ENCODE peak calls at places on chromosome 6, in eight cellular contexts. L is GM23338, I is mammary epithelial cell, T is AG04450, V is kidney epithelial cell, M is brain microvascular endothelial cell, S is breast epithelium, C is prostate gland. Y is an unnamed sample.

GRCh38 chr6:142756215-142756630 is 188.8 kb downstream of the HIVEP2 start:
- DNase-seq in L (peak; percentile 11), I (peak; percentile 83), T (no peak), V (peak; percentile 58), M (peak; percentile 68), S (no peak), C (no peak), Y (peak; percentile 65)

GRCh38 chr6:121823437-121823851 is 388.0 kb downstream of the GJA1 start:
- DNase-seq in L (peak; percentile 84), I (no peak), T (peak; percentile 66), V (peak; percentile 12), M (peak; percentile 67), S (no peak), C (no peak), Y (peak; percentile 75)

GRCh38 chr6:111423960-111424846 is 58.8 kb downstream of the REV3L start:
- DNase-seq in L (no peak), I (no peak), T (no peak), V (no peak), M (peak; percentile 31), S (no peak), C (peak; percentile 72), Y (peak; percentile 50)

GRCh38 chr6:140436023-140436811 is 1061.8 kb upstream of the CITED2 start:
- DNase-seq in L (peak; percentile 83), I (peak; percentile 69), T (peak; percentile 32), V (peak; percentile 21), M (peak; percentile 69), S (no peak), C (no peak), Y (peak; percentile 98)

GRCh38 chr6:29553268-29554057 is 6.1 kb downstream of the UBD start:
- DNase-seq in L (peak; percentile 90), I (peak; percentile 55), T (no peak), V (no peak), M (peak; percentile 66), S (no peak), C (peak; percentile 11), Y (peak; percentile 78)

GRCh38 chr6:118650500-118651281 is 700 bp downstream of the CEP85L start:
- DNase-seq in L (peak; percentile 74), I (peak; percentile 48), T (no peak), V (no peak), M (peak; percentile 34), S (no peak), C (peak; percentile 15), Y (peak; percentile 50)

GRCh38 chr6:35185302-35185681 is 28.5 kb upstream of the SCUBE3 start:
- DNase-seq in L (no peak), I (no peak), T (no peak), V (peak; percentile 28), M (peak; percentile 44), S (no peak), C (no peak), Y (peak; percentile 67)

GRCh38 chr6:81589465-81590313 is 162.8 kb downstream of the TENT5A start:
- DNase-seq in L (peak; percentile 5), I (no peak), T (no peak), V (no peak), M (no peak), S (no peak), C (no peak), Y (peak; percentile 12)

GRCh38 chr6:100121854-100122609 is 128.0 kb upstream of the MCHR2 start:
- DNase-seq in L (no peak), I (no peak), T (no peak), V (no peak), M (no peak), S (no peak), C (no peak), Y (no peak)

GRCh38 chr6:167576050-167576741 is 250.5 kb upstream of the AFDN start:
- DNase-seq in L (no peak), I (no peak), T (no peak), V (no peak), M (no peak), S (peak; percentile 25), C (no peak), Y (no peak)

GRCh38 chr6:75204959-75205775 is 686 bp downstream of the COL12A1 start:
- DNase-seq in L (peak; percentile 68), I (peak; percentile 54), T (peak; percentile 47), V (no peak), M (peak; percentile 84), S (peak; percentile 59), C (no peak), Y (peak; percentile 84)

GRCh38 chr6:26477431-26477830 is 19.7 kb downstream of the BTN2A1 start:
- DNase-seq in L (no peak), I (no peak), T (no peak), V (no peak), M (no peak), S (no peak), C (no peak), Y (no peak)

GRCh38 chr6:43759926-43760798 is 9.8 kb upstream of the VEGFA start:
- DNase-seq in L (no peak), I (no peak), T (no peak), V (no peak), M (no peak), S (no peak), C (no peak), Y (no peak)

GRCh38 chr6:25889877-25890853 is 16.1 kb upstream of the SLC17A3 start:
- DNase-seq in L (peak; percentile 73), I (peak; percentile 40), T (no peak), V (peak; percentile 31), M (peak; percentile 32), S (no peak), C (peak; percentile 42), Y (peak; percentile 63)

GRCh38 chr6:79628466-79629288 is 2.5 kb upstream of the SH3BGRL2 start:
- DNase-seq in L (no peak), I (no peak), T (no peak), V (no peak), M (no peak), S (no peak), C (no peak), Y (no peak)

GRCh38 chr6:150717419-150717818 is 117.7 kb downstream of the PLEKHG1 start:
- DNase-seq in L (peak; percentile 68), I (no peak), T (no peak), V (no peak), M (no peak), S (no peak), C (no peak), Y (no peak)

GRCh38 chr6:47307362-47308222 is 2.1 kb downstream of the TNFRSF21 start:
- DNase-seq in L (no peak), I (no peak), T (no peak), V (no peak), M (no peak), S (no peak), C (no peak), Y (no peak)
- H3K4me3 ChIP-seq in L (peak overlapping the region; percentile 91), I (peak overlapping the region; percentile 90), T (peak overlapping the region; percentile 95), V (peak overlapping the region; percentile 74), M (peak overlapping the region; percentile 76), S (peak overlapping the region; percentile 79), C (no peak overlapping the region), Y (peak overlapping the region; percentile 88)

GRCh38 chr6:130076512-130076911 is 58.1 kb downstream of the L3MBTL3 start:
- DNase-seq in L (no peak), I (no peak), T (peak; percentile 1), V (no peak), M (no peak), S (no peak), C (no peak), Y (peak; percentile 55)
- TF ChIP-seq CTCF in L (peak; percentile 42), I (peak; percentile 28), T (peak; percentile 46), V (no peak), M (no peak), S (no peak), C (no peak), Y (peak; percentile 38)

DNA sequence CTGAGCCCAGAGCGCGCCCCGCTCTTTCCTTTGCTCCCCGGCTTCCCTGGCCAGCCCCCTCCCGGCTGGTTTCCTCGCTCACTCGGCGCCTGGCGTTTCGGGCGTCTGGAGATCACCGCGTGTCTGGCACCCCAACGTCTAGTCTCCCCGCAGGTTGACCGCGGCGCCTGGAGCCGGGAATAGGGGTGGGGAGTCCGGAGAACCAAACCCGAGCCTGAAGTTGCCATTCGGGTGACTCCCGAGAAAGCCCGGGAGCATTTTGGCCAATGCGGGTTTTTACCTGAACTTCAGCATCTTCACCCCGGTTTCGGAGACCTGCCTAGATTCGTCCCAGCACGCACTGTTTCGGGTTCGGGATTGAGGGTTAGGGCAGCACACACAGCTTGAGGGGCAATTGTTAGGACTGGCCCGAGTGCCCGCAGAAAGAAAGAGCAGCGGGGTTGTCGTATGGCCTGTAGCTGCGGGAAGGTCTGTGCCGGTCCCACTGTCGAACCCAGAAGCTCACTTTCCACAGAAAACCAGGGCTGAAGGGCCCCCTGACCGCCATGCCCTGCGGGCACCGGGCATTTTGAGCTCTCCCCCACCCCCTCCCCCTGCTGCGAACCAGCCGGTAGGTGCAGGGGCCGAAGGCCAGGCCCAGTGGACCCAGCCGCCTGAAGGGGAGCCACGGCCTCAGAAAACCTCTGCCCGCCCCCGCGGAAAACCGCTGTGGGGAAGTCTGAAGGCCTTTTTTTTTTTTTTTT is 2.1 kb downstream of the FOXP4 start:
- DNase-seq in L (peak; percentile 48), I (no peak), T (no peak), V (no peak), M (no peak), S (no peak), C (no peak), Y (no peak)
- H3K4me3 ChIP-seq in L (peak overlapping the region; percentile 92), I (peak overlapping the region; percentile 88), T (peak overlapping the region; percentile 90), V (peak overlapping the region; percentile 91), M (peak overlapping the region; percentile 80), S (peak overlapping the region; percentile 100), C (peak overlapping the region; percentile 90), Y (peak overlapping the region; percentile 78)

GRCh38 chr6:30672445-30673253 is at the start of gene DHX16:
- DNase-seq in L (peak; percentile 99), I (peak; percentile 97), T (peak; percentile 96), V (peak; percentile 90), M (peak; percentile 98), S (peak; percentile 91), C (peak; percentile 94), Y (peak; percentile 99)

GRCh38 chr6:30676660-30677270 is 4.0 kb upstream of the DHX16 start:
- DNase-seq in L (no peak), I (no peak), T (no peak), V (no peak), M (no peak), S (no peak), C (no peak), Y (no peak)

GRCh38 chr6:30664994-30665767 is 7.6 kb downstream of the DHX16 start:
- DNase-seq in L (no peak), I (no peak), T (no peak), V (no peak), M (no peak), S (no peak), C (no peak), Y (no peak)

DNA sequence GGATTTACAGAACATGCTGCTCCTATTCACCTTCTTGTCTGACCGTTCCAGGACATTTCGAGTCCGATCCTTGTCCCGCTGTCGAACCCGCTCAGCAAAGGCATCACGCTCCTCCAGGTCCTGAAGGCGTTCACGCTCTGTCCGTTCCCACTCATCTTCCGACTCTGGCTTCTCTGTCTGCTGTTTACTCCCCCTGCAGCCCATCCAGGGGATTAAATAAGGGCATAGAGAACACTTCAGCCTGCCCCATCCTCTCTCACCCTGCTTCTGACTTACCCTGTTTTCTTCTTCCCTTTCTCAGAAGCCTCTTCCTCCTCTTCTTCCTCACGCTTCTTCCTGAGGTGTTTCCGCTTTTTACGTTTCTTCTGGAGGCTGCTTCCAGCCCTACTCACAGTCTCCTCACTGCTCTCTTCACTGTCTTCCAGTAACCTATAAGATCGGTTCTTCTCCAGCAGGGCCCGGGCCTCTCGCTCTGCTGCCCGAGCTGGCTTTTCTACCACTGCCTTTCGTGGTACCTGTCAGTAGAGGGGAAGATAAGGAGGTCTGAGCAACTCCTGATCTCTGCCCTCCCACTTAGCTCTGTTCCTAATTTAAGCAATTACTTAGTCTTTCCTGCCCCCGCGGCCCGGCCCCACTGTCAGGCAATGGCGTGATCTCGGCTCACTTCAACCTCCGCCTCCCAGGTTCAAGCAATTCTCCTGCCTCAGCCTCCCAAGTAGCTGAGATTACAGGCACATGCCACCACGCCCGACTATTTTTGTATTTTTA is 1.9 kb downstream of the DHX16 start:
- DNase-seq in L (peak; percentile 38), I (no peak), T (no peak), V (no peak), M (no peak), S (no peak), C (no peak), Y (no peak)
- TF ChIP-seq CTCF in L (peak; percentile 37), I (no peak), T (peak; percentile 34), V (peak; percentile 34), M (peak; percentile 58), S (no peak), C (no peak), Y (peak; percentile 56)